ENCODE peak calls at places on chromosome 6, in seven cellular contexts. S is cardiac septum; R is HTR-8/SVneo; E is cardiac fibroblast; T is RPMI8226; V is stimulated activated CD4-positive, alpha-beta T cell treated with anti-CD3 and anti-CD28 coated beads, Interleukin-4, amount 100 ng/mL, for 24 hours; Y is AG09309. M is an unnamed sample.

GRCh38 chr6:36986704-36987047 is 680 bp upstream of the MTCH1 start:
- DNase-seq in Y (no peak), S (no peak), E (no peak), V (no peak), T (peak), R (no peak), M (no peak)

GRCh38 chr6:90508753-90509152 is 78.1 kb downstream of the MAP3K7 start:
- DNase-seq in R (no peak), E (no peak), S (no peak), V (no peak), T (no peak), Y (no peak), M (no peak)

GRCh38 chr6:67362976-67363375 is 1272.1 kb upstream of the ADGRB3 start:
- DNase-seq in E (no peak), Y (no peak), R (no peak), V (no peak), T (no peak), S (no peak), M (no peak)

GRCh38 chr6:147211349-147211748 is 7.1 kb downstream of the STXBP5 start:
- DNase-seq in S (no peak), V (no peak), R (no peak), Y (no peak), T (no peak), E (no peak), M (no peak)

GRCh38 chr6:167937301-167937700 is 60.2 kb upstream of the KIF25 start:
- DNase-seq in R (no peak), V (no peak), T (no peak), S (no peak), E (no peak), Y (no peak), M (no peak)

GRCh38 chr6:20458051-20458894 is 56.6 kb downstream of the E2F3 start:
- DNase-seq in Y (no peak), E (no peak), R (no peak), T (no peak), S (no peak), V (no peak), M (no peak)

GRCh38 chr6:30019819-30020218 is 41.2 kb upstream of the POLR1H start:
- DNase-seq in R (no peak), E (no peak), Y (no peak), S (no peak), T (no peak), V (no peak), M (no peak)

GRCh38 chr6:137341721-137342195 is 122.6 kb upstream of the IFNGR1 start:
- DNase-seq in R (peak), V (peak), T (no peak), Y (peak), S (no peak), E (no peak), M (peak)

GRCh38 chr6:21883929-21884328 is 290.4 kb downstream of the SOX4 start:
- DNase-seq in Y (no peak), V (no peak), T (no peak), R (no peak), E (no peak), S (no peak), M (no peak)

GRCh38 chr6:26054937-26055669 is 32.1 kb upstream of the HFE start:
- DNase-seq in S (peak), T (peak), E (peak), R (peak), Y (peak), V (peak), M (peak)

GRCh38 chr6:90466191-90466940 is 120.5 kb downstream of the MAP3K7 start:
- DNase-seq in T (peak), S (no peak), Y (no peak), V (peak), R (no peak), E (peak), M (no peak)

GRCh38 chr6:35328108-35328723 is 14.1 kb upstream of the PPARD start:
- DNase-seq in S (no peak), Y (no peak), R (no peak), V (no peak), T (no peak), E (no peak), M (no peak)

GRCh38 chr6:129853996-129854711 is 7.0 kb downstream of the TMEM244 start:
- DNase-seq in T (no peak), E (peak), S (no peak), Y (no peak), R (no peak), V (no peak), M (no peak)

GRCh38 chr6:8131265-8131897 is 29.0 kb upstream of the EEF1E1 start:
- DNase-seq in V (peak), T (peak), S (no peak), E (peak), R (peak), Y (peak), M (peak)

GRCh38 chr6:108690326-108691000 is 129.7 kb downstream of the FOXO3 start:
- DNase-seq in R (no peak), V (no peak), Y (no peak), E (peak), S (no peak), T (no peak), M (no peak)

GRCh38 chr6:107665386-107665785 is 158.7 kb downstream of the SCML4 start:
- DNase-seq in R (no peak), T (no peak), Y (no peak), E (peak), V (no peak), S (no peak), M (no peak)

GRCh38 chr6:53325785-53326184 is 23.0 kb downstream of the ELOVL5 start:
- DNase-seq in R (no peak), S (no peak), E (no peak), T (no peak), V (no peak), Y (no peak), M (no peak)

GRCh38 chr6:2895072-2895471 is 8.0 kb downstream of the SERPINB9 start:
- DNase-seq in E (no peak), V (no peak), Y (no peak), S (no peak), T (no peak), R (no peak), M (no peak)

GRCh38 chr6:12595161-12595792 is 121.3 kb upstream of the PHACTR1 start:
- DNase-seq in V (no peak), R (no peak), S (no peak), T (no peak), E (peak), Y (no peak), M (no peak)

GRCh38 chr6:4426916-4427315 is 291.5 kb upstream of the ECI2 start:
- DNase-seq in S (no peak), E (no peak), V (no peak), R (no peak), Y (no peak), T (no peak), M (no peak)

GRCh38 chr6:14121936-14122344 is 4.4 kb downstream of the CD83 start:
- DNase-seq in V (peak), T (peak), S (no peak), R (no peak), Y (no peak), E (no peak), M (no peak)

GRCh38 chr6:112330071-112330876 is 16.9 kb upstream of the RFPL4B start:
- DNase-seq in V (no peak), T (no peak), S (no peak), E (peak), Y (no peak), R (peak), M (no peak)

GRCh38 chr6:131951576-131952230 is 531 bp upstream of the CCN2 start:
- DNase-seq in E (peak), Y (no peak), T (no peak), R (no peak), S (no peak), V (no peak), M (no peak)

GRCh38 chr6:20881365-20881764 is 347.1 kb downstream of the CDKAL1 start:
- DNase-seq in Y (no peak), S (no peak), V (no peak), R (no peak), E (no peak), T (no peak), M (no peak)

GRCh38 chr6:56746767-56747504 is 104.2 kb upstream of the DST start:
- DNase-seq in T (no peak), R (no peak), E (no peak), V (no peak), Y (no peak), S (no peak), M (no peak)

GRCh38 chr6:169145991-169146501 is 107.6 kb downstream of the THBS2 start:
- DNase-seq in R (no peak), S (no peak), V (no peak), Y (no peak), T (no peak), E (no peak), M (no peak)

GRCh38 chr6:169162968-169163903 is 90.4 kb downstream of the THBS2 start:
- DNase-seq in E (peak), Y (peak), R (peak), V (no peak), T (no peak), S (no peak), M (no peak)

GRCh38 chr6:90233994-90234393 is 62.6 kb downstream of the BACH2 start:
- DNase-seq in E (no peak), T (no peak), S (no peak), R (no peak), V (peak), Y (no peak), M (no peak)

GRCh38 chr6:106359989-106360409 is 518 bp upstream of the CRYBG1 start:
- DNase-seq in V (no peak), R (no peak), T (no peak), S (no peak), Y (no peak), E (no peak), M (no peak)

GRCh38 chr6:137927777-137928218 is 60.7 kb downstream of the TNFAIP3 start:
- DNase-seq in R (no peak), Y (no peak), E (peak), S (no peak), T (peak), V (peak), M (no peak)

GRCh38 chr6:166476634-166477215 is 94.0 kb upstream of the MPC1 start:
- DNase-seq in S (peak), E (no peak), Y (no peak), T (no peak), R (no peak), V (no peak), M (no peak)

GRCh38 chr6:85923013-85923430 is 280.3 kb upstream of the SYNCRIP start:
- DNase-seq in S (no peak), Y (peak), V (peak), R (peak), E (peak), T (peak), M (peak)

GRCh38 chr6:20916081-20916480 is 381.8 kb downstream of the CDKAL1 start:
- DNase-seq in S (no peak), E (peak), R (no peak), Y (peak), V (no peak), T (no peak), M (no peak)

GRCh38 chr6:154249499-154250298 is 106.9 kb downstream of the IPCEF1 start:
- DNase-seq in Y (no peak), V (peak), T (peak), E (no peak), S (no peak), R (no peak), M (no peak)

GRCh38 chr6:21538186-21538798 is 55.3 kb upstream of the SOX4 start:
- DNase-seq in R (no peak), E (peak), Y (peak), T (no peak), V (no peak), S (no peak), M (no peak)

GRCh38 chr6:129744201-129744879 is 34.4 kb upstream of the ARHGAP18 start:
- DNase-seq in V (no peak), E (peak), S (no peak), T (no peak), R (peak), Y (peak), M (no peak)

GRCh38 chr6:140051521-140052455 is 677.3 kb upstream of the CITED2 start:
- DNase-seq in T (no peak), Y (peak), E (peak), R (peak), S (no peak), V (no peak), M (peak)

GRCh38 chr6:168640738-168641137 is 199.8 kb downstream of the SMOC2 start:
- DNase-seq in S (no peak), R (no peak), T (no peak), V (no peak), E (peak), Y (no peak), M (no peak)

M was measured in D341Med.